ENCODE peak calls at places on chromosomes 5 and 9, in seven cellular contexts. B is heart left ventricle, V is astrocyte of the spinal cord, A is fibroblast of lung, M is endothelial cell, Y is left ventricle myocardium inferior, O is AG04450. G is an unnamed sample.

GRCh38 chr5:452856-453710 is 10.1 kb downstream of the EXOC3 start:
- DNase-seq in B (no peak), V (no peak), A (no peak), M (no peak), Y (peak; percentile 9), O (no peak), G (no peak)

GRCh38 chr5:2442686-2443354 is 308.7 kb downstream of the IRX2 start:
- DNase-seq in B (no peak), V (no peak), A (no peak), M (no peak), Y (no peak), O (no peak), G (no peak)

GRCh38 chr5:181173420-181174342 is 26.3 kb downstream of the OR2V2 start:
- DNase-seq in B (no peak), V (peak; percentile 67), A (no peak), M (no peak), Y (no peak), O (no peak), G (peak; percentile 43)

GRCh38 chr5:1030801-1031271 is 22.2 kb downstream of the NKD2 start:
- DNase-seq in B (no peak), V (no peak), A (no peak), M (no peak), Y (no peak), O (no peak), G (no peak)

GRCh38 chr9:80503692-80504400 is 932.1 kb downstream of the TLE4 start:
- DNase-seq in B (no peak), V (no peak), A (peak; percentile 58), M (no peak), Y (no peak), O (no peak), G (no peak)

GRCh38 chr9:72807765-72808445 is 144.9 kb downstream of the ALDH1A1 start:
- DNase-seq in B (no peak), V (no peak), A (no peak), M (no peak), Y (no peak), O (no peak), G (peak; percentile 8)

GRCh38 chr9:70480405-70480980 is 66.0 kb upstream of the KLF9 start:
- DNase-seq in B (peak; percentile 67), V (peak; percentile 96), A (peak; percentile 100), M (no peak), Y (peak; percentile 88), O (peak; percentile 79), G (peak; percentile 99)

GRCh38 chr5:53874409-53874808 is 314.0 kb downstream of the NDUFS4 start:
- DNase-seq in B (no peak), V (no peak), A (no peak), M (no peak), Y (no peak), O (no peak), G (peak; percentile 38)

GRCh38 chr5:148841519-148841918 is 15.1 kb downstream of the ADRB2 start:
- DNase-seq in B (no peak), V (no peak), A (no peak), M (no peak), Y (no peak), O (no peak), G (no peak)

GRCh38 chr5:153402550-153402949 is 87.9 kb upstream of the GRIA1 start:
- DNase-seq in B (no peak), V (peak; percentile 43), A (no peak), M (no peak), Y (no peak), O (no peak), G (peak; percentile 10)

GRCh38 chr9:37778534-37778933 is 6.3 kb downstream of the EXOSC3 start:
- DNase-seq in B (no peak), V (no peak), A (no peak), M (no peak), Y (no peak), O (no peak), G (no peak)

GRCh38 chr9:120698766-120699165 is 15.5 kb downstream of the MEGF9 start:
- DNase-seq in B (no peak), V (no peak), A (peak; percentile 12), M (no peak), Y (no peak), O (no peak), G (no peak)

GRCh38 chr9:130623466-130623865 is 40.9 kb upstream of the PRDM12 start:
- DNase-seq in B (no peak), V (no peak), A (no peak), M (no peak), Y (no peak), O (no peak), G (no peak)

GRCh38 chr5:52837068-52837467 is 49.4 kb downstream of the ITGA1 start:
- DNase-seq in B (no peak), V (peak; percentile 65), A (peak; percentile 52), M (no peak), Y (no peak), O (no peak), G (peak; percentile 53)

GRCh38 chr5:180628211-180628610 is 21.2 kb downstream of the FLT4 start:
- DNase-seq in B (no peak), V (no peak), A (no peak), M (no peak), Y (no peak), O (no peak), G (no peak)

GRCh38 chr9:20297646-20298084 is 324.6 kb downstream of the MLLT3 start:
- DNase-seq in B (no peak), V (peak; percentile 53), A (peak; percentile 66), M (no peak), Y (no peak), O (peak; percentile 68), G (peak; percentile 36)

GRCh38 chr5:141814064-141814982 is 63.9 kb downstream of the PCDH1 start:
- DNase-seq in B (peak; percentile 44), V (no peak), A (peak; percentile 8), M (peak; percentile 83), Y (peak; percentile 55), O (no peak), G (peak; percentile 31)

GRCh38 chr9:2600307-2600706 is 21.3 kb upstream of the VLDLR start:
- DNase-seq in B (no peak), V (no peak), A (no peak), M (no peak), Y (no peak), O (no peak), G (no peak)
- TF ChIP-seq CTCF in B (peak; percentile 16), V (no peak), A (no peak), M (peak; percentile 16), Y (peak; percentile 26), O (no peak), G (peak; percentile 8)

GRCh38 chr5:171367424-171368370 is 20.0 kb upstream of the NPM1 start:
- DNase-seq in B (no peak), V (peak; percentile 75), A (peak; percentile 24), M (no peak), Y (no peak), O (no peak), G (peak; percentile 33)

GRCh38 chr5:171366645-171367044 is 21.0 kb upstream of the NPM1 start:
- DNase-seq in B (no peak), V (no peak), A (no peak), M (no peak), Y (no peak), O (no peak), G (no peak)

GRCh38 chr5:171363846-171364245 is 23.8 kb upstream of the NPM1 start:
- DNase-seq in B (no peak), V (no peak), A (no peak), M (no peak), Y (no peak), O (no peak), G (no peak)

GRCh38 chr5:171369056-171369455 is 18.6 kb upstream of the NPM1 start:
- DNase-seq in B (no peak), V (no peak), A (no peak), M (no peak), Y (no peak), O (no peak), G (no peak)

DNA sequence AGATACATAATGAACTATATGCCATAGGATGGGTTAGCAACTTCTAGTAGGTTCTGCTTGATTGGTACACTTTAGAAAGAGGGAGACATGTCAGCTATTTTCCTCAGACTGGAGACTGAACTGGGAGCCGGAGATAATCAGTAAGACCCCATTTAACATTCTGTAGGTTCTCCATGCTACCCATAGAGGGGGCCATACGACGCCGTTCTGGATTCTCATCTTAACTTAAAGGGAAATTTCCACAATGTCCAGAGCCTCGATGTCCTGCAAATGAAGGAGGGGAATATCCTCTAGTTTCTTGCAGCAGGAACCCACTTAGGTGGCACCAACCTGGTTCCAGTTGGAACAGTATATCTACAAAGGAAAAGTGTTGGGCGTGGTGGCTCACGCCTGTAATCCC is 22.3 kb upstream of the NPM1 start:
- DNase-seq in B (no peak), V (peak; percentile 18), A (peak; percentile 21), M (peak; percentile 33), Y (no peak), O (no peak), G (no peak)
- TF ChIP-seq CTCF in B (no peak), V (peak; percentile 53), A (no peak), M (peak; percentile 61), Y (peak; percentile 27), O (peak; percentile 50), G (peak; percentile 52)

DNA sequence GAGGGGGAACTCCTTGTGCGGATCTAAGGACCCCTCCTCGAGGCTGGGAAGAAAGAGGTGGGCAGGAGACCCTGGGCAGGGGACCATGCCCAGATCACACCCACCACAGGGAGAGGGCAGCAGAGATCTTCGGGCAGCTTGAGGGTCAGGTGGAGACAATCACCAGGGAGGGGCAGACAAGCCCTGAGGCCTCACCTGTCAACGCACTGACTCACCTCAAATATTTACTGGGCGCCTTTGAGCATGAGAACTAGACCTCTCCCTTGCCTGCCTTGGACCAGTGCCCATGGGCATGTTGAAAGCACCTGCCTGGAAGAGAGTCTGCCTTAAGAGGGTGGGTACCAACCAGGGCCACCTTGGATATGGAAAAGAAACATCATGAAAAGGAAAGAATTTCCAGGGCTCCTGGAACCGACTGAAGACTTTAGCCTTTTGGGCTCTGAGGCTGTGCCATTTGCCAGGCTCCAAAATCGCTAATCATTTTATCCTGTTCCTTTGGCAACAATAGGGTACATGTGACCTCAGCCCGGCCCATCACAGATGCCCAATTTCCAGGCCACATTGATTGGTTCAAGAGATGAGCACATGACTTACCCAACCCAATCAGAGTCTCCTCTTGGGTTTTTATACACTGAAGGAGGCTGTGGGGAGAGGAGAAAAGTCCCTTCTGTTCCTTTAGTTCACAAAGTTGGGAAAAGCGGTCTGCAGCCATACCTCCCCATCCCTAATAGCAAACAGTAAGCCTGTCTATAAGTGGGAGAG is 10.4 kb upstream of the SPINK4 start:
- DNase-seq in B (no peak), V (no peak), A (no peak), M (no peak), Y (no peak), O (no peak), G (no peak)
- TF ChIP-seq CTCF in B (no peak), V (no peak), A (no peak), M (no peak), Y (no peak), O (no peak), G (no peak)

DNA sequence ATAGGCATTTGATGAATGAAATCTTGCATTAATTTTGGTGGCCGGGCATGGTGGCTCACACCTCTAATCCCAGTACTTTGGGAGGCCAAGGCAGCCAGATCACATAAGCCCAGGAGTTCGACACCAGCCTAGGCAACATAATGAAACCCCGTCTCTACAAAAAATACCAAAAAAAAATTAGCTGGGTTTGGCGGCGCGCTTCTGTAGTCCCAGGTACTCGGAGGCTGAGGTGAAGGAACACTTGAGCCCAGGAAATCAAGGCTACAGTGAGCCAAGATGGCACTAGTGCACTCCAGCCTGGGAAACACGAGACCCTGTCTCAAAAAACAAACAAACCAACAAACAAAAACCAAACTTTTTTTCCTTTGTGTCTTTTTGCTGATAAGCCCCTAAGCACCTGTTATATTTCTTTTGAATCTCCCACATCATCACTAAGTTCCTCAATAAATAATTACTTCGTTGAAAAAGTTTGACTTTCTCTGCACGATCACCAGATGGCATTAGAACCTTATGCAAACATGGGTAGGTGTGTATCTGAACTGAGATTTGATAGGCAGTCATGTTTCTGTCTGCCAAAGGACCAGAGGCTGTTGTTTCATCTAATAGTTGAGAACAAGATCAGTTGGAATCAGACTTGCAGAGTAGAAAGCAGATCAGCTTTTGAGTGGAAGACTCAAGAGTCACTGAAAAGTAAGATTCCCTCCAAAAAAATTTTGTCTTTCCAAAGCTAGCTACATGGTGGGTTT is 5.5 kb upstream of the MATR3 start:
- DNase-seq in B (no peak), V (no peak), A (peak; percentile 31), M (no peak), Y (no peak), O (no peak), G (peak; percentile 24)
- TF ChIP-seq CTCF in B (no peak), V (no peak), A (no peak), M (no peak), Y (peak; percentile 21), O (no peak), G (no peak)

G was measured in fibroblast of pulmonary artery.